ENCODE peak calls at places on chromosomes 7 and 10, in eight cellular contexts. B, K, O, I, W, S, R and M are unnamed samples.

GRCh38 chr7:111029574-111030357 is 61.2 kb upstream of the LRRN3 start:
- DNase-seq in B (no peak), K (no peak), O (no peak), I (no peak), W (no peak), S (no peak), R (no peak), M (no peak)

GRCh38 chr7:96330193-96330592 is 8.3 kb upstream of the SLC25A13 start:
- DNase-seq in B (no peak), K (no peak), O (peak; percentile 44), I (no peak), W (no peak), S (no peak), R (no peak), M (no peak)

GRCh38 chr7:106480616-106481031 is 180.3 kb downstream of the CCDC71L start:
- DNase-seq in B (no peak), K (no peak), O (no peak), I (no peak), W (no peak), S (no peak), R (no peak), M (no peak)

GRCh38 chr10:8095962-8096361 is 41.5 kb downstream of the GATA3 start:
- DNase-seq in B (peak; percentile 22), K (no peak), O (no peak), I (no peak), W (no peak), S (no peak), R (no peak), M (no peak)

GRCh38 chr7:148982596-148983219 is 45.6 kb downstream of the PDIA4 start:
- DNase-seq in B (no peak), K (no peak), O (no peak), I (no peak), W (no peak), S (no peak), R (no peak), M (no peak)

GRCh38 chr10:87674963-87675362 is 15.3 kb downstream of the PAPSS2 start:
- DNase-seq in B (no peak), K (no peak), O (no peak), I (no peak), W (no peak), S (no peak), R (no peak), M (no peak)

GRCh38 chr7:118079369-118079768 is 104.6 kb upstream of the LSM8 start:
- DNase-seq in B (no peak), K (no peak), O (no peak), I (no peak), W (no peak), S (no peak), R (no peak), M (no peak)

GRCh38 chr10:71840177-71840711 is 10.8 kb downstream of the PSAP start:
- DNase-seq in B (no peak), K (no peak), O (no peak), I (peak; percentile 58), W (peak; percentile 84), S (peak; percentile 95), R (no peak), M (no peak)

GRCh38 chr10:28798428-28798955 is 121.2 kb downstream of the BAMBI start:
- DNase-seq in B (no peak), K (no peak), O (no peak), I (no peak), W (no peak), S (no peak), R (no peak), M (no peak)

GRCh38 chr10:86188326-86188725 is 178.3 kb downstream of the GRID1 start:
- DNase-seq in B (no peak), K (no peak), O (no peak), I (no peak), W (no peak), S (no peak), R (no peak), M (no peak)

GRCh38 chr7:147245274-147245673 is 1128.7 kb downstream of the CNTNAP2 start:
- DNase-seq in B (no peak), K (no peak), O (no peak), I (peak; percentile 26), W (no peak), S (peak; percentile 63), R (peak; percentile 26), M (no peak)

GRCh38 chr10:49400365-49400764 is 4.5 kb upstream of the DRGX start:
- DNase-seq in B (no peak), K (no peak), O (no peak), I (peak; percentile 38), W (no peak), S (no peak), R (no peak), M (no peak)

GRCh38 chr10:109281347-109281746 is 642.0 kb downstream of the XPNPEP1 start:
- DNase-seq in B (no peak), K (no peak), O (no peak), I (no peak), W (no peak), S (no peak), R (no peak), M (no peak)

GRCh38 chr7:76225379-76225778 is 23.7 kb downstream of the SRRM3 start:
- DNase-seq in B (peak; percentile 22), K (no peak), O (no peak), I (no peak), W (peak; percentile 63), S (peak; percentile 82), R (no peak), M (no peak)

GRCh38 chr7:151167197-151167911 is at the start of gene GBX1:
- DNase-seq in B (no peak), K (no peak), O (no peak), I (no peak), W (no peak), S (peak; percentile 53), R (no peak), M (no peak)

GRCh38 chr7:64886956-64887545 is 16.0 kb upstream of the ZNF273 start:
- DNase-seq in B (peak; percentile 12), K (no peak), O (peak; percentile 11), I (peak; percentile 12), W (no peak), S (no peak), R (no peak), M (no peak)

GRCh38 chr7:157848508-157849340 is 511.9 kb downstream of the DNAJB6 start:
- DNase-seq in B (no peak), K (no peak), O (no peak), I (no peak), W (no peak), S (no peak), R (no peak), M (no peak)

GRCh38 chr7:103989785-103990775 is 622 bp upstream of the RELN start:
- DNase-seq in B (no peak), K (no peak), O (no peak), I (no peak), W (no peak), S (peak; percentile 51), R (peak; percentile 65), M (no peak)

GRCh38 chr10:113108180-113108835 is 158.3 kb downstream of the TCF7L2 start:
- DNase-seq in B (no peak), K (no peak), O (no peak), I (peak; percentile 50), W (no peak), S (peak; percentile 92), R (no peak), M (peak; percentile 58)

GRCh38 chr7:47600199-47601118 is 18.5 kb upstream of the TNS3 start:
- DNase-seq in B (no peak), K (no peak), O (no peak), I (no peak), W (peak; percentile 58), S (no peak), R (no peak), M (peak; percentile 51)

GRCh38 chr7:158283016-158283974 is 304.3 kb downstream of the PTPRN2 start:
- DNase-seq in B (no peak), K (peak; percentile 57), O (no peak), I (peak; percentile 3), W (peak; percentile 3), S (no peak), R (no peak), M (peak; percentile 14)

GRCh38 chr7:24819916-24820689 is 62.8 kb upstream of the GSDME start:
- DNase-seq in B (peak; percentile 62), K (peak; percentile 80), O (peak; percentile 73), I (peak; percentile 92), W (peak; percentile 79), S (peak; percentile 80), R (peak; percentile 69), M (peak; percentile 75)
- TF ChIP-seq CTCF in B (peak; percentile 86), K (peak; percentile 67), O (peak; percentile 87), I (peak; percentile 77), W (peak; percentile 87), S (peak; percentile 71), R (peak; percentile 89), M (peak; percentile 90)

DNA sequence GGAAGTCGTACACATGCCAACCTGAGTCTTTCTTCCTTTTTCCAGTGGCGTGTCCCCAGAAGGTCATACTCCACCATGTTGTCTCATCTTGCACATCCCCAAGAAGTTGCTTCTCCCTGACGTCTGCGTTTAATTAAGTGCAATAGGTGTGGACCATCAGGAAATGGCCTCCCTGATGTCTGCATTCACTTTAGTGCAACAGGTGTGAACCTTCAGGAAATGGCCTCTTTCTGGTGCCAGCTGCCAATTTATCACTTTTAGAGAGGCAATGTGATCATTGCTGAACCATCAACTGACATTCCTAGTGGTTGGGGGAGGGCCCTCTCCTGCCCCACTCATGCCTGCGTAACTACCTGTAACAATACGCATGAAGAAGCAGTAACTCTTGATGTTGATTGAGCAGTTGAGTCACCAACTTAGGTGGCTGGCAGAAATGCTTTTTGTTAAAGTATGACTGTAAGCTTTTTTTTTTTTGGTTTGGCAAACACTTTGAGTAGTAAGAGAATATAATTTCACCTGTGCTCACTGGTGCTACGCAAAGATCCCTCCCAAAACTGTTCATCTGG is 25.8 kb downstream of the SCIN start:
- DNase-seq in B (no peak), K (no peak), O (no peak), I (no peak), W (no peak), S (no peak), R (no peak), M (no peak)
- TF ChIP-seq CTCF in B (no peak), K (no peak), O (no peak), I (no peak), W (no peak), S (no peak), R (no peak), M (no peak)

GRCh38 chr10:10126231-10126630 is 891.4 kb upstream of the CELF2 start:
- DNase-seq in B (no peak), K (no peak), O (no peak), I (no peak), W (no peak), S (no peak), R (no peak), M (no peak)
- TF ChIP-seq CTCF in B (no peak), K (no peak), O (no peak), I (no peak), W (no peak), S (no peak), R (no peak), M (no peak)

DNA sequence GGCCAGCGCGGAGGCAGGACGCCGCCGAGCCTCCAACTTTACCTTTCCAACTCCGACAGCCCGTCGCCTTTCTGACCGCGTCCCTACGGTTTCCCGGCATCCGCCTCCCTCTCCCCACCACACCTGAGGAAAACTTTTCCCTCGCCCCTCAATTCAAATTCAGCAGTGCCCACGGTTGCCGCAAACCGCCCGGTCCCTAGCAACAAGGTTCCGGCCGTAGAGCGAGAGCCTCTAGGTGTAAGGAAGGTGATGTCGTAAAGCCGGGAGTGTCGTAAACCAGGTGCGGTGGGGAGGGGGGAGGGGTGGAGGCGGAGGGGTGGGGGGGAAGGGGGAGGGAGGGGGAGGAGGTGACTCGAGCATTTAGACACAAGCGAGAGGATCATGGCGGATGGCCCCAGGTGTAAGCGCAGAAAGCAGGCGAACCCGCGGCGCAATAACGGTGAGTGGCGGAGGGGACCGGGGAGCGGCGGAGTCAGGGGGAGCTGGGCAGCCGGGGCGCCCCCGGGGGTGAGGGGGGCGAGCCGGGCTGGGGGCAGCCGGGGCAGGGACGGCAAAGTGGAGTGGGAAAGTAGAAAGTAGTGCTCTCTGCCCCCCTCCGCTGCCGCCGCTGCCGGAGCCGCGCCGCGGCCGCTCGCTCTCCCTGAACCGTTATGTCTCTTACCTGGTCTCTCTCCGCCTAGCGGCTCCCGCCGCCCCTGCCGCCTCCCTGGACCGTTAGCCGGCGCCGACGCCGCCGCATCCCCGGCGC is at the start of gene ZEB1:
- DNase-seq in B (peak; percentile 77), K (peak; percentile 90), O (peak; percentile 71), I (peak; percentile 88), W (peak; percentile 87), S (peak; percentile 84), R (peak; percentile 90), M (peak; percentile 54)
- TF ChIP-seq CTCF in B (peak; percentile 14), K (peak; percentile 26), O (peak; percentile 39), I (no peak), W (peak; percentile 58), S (no peak), R (peak; percentile 44), M (no peak)